ENCODE peak calls at places on chromosomes 1 and 21, in ten cellular contexts. V, U, B, M, O, Q, C, Z, Y and A are unnamed samples.

GRCh38 chr1:19504796-19505693 is 19.7 kb upstream of the CAPZB start:
- DNase-seq in V (no peak), U (peak; percentile 86), B (peak; percentile 62), M (no peak), O (no peak), Q (peak; percentile 89), C (peak; percentile 49), Z (peak; percentile 76), Y (peak; percentile 95), A (no peak)

GRCh38 chr21:42892931-42893660 is at the start of gene NDUFV3:
- DNase-seq in V (peak; percentile 100), U (peak; percentile 98), B (peak; percentile 100), M (peak; percentile 100), O (peak; percentile 99), Q (peak; percentile 98), C (peak; percentile 97), Z (peak; percentile 100), Y (peak; percentile 96), A (peak; percentile 67)

GRCh38 chr1:44874155-44874554 is 31.1 kb upstream of the PTCH2 start:
- DNase-seq in V (no peak), U (no peak), B (no peak), M (no peak), O (no peak), Q (no peak), C (no peak), Z (no peak), Y (no peak), A (no peak)

GRCh38 chr1:235025422-235025984 is 103.1 kb downstream of the TOMM20 start:
- DNase-seq in V (no peak), U (no peak), B (no peak), M (no peak), O (no peak), Q (no peak), C (no peak), Z (no peak), Y (no peak), A (no peak)

GRCh38 chr1:86965012-86965826 is 50.8 kb downstream of the HS2ST1 start:
- DNase-seq in V (no peak), U (peak; percentile 67), B (no peak), M (no peak), O (no peak), Q (peak; percentile 50), C (peak; percentile 45), Z (peak; percentile 68), Y (peak; percentile 54), A (no peak)

GRCh38 chr1:23570001-23570691 is 10.8 kb upstream of the ID3 start:
- DNase-seq in V (no peak), U (no peak), B (no peak), M (no peak), O (no peak), Q (no peak), C (no peak), Z (no peak), Y (no peak), A (no peak)

GRCh38 chr1:112386786-112387346 is 9.1 kb upstream of the CTTNBP2NL start:
- DNase-seq in V (no peak), U (no peak), B (no peak), M (no peak), O (no peak), Q (no peak), C (no peak), Z (no peak), Y (no peak), A (no peak)

GRCh38 chr1:2543543-2544092 is 12.6 kb upstream of the TNFRSF14 start:
- DNase-seq in V (no peak), U (no peak), B (no peak), M (no peak), O (no peak), Q (peak; percentile 60), C (peak; percentile 45), Z (peak; percentile 80), Y (peak; percentile 27), A (no peak)

GRCh38 chr1:70411360-70411844 is 334 bp downstream of the CTH start:
- DNase-seq in V (peak; percentile 49), U (peak; percentile 60), B (no peak), M (peak; percentile 48), O (no peak), Q (no peak), C (no peak), Z (no peak), Y (peak; percentile 39), A (no peak)

GRCh38 chr1:153520818-153521476 is 14.8 kb downstream of the S100A6 start:
- DNase-seq in V (no peak), U (no peak), B (no peak), M (no peak), O (no peak), Q (no peak), C (no peak), Z (no peak), Y (no peak), A (no peak)

GRCh38 chr1:161185282-161185682 is 8.0 kb upstream of the B4GALT3 start:
- DNase-seq in V (peak; percentile 68), U (peak; percentile 80), B (no peak), M (peak; percentile 87), O (peak; percentile 51), Q (peak; percentile 88), C (peak; percentile 88), Z (peak; percentile 78), Y (peak; percentile 67), A (no peak)
- H3K4me3 ChIP-seq in V (no peak overlapping the region), U (no peak overlapping the region), B (no peak overlapping the region), M (no peak overlapping the region), O (no peak overlapping the region), Q (no peak overlapping the region), C (no peak overlapping the region), Z (no peak overlapping the region), Y (no peak overlapping the region), A (no peak overlapping the region)

GRCh38 chr21:46368533-46369285 is 44.8 kb downstream of the PCNT start:
- DNase-seq in V (no peak), U (no peak), B (no peak), M (no peak), O (no peak), Q (no peak), C (no peak), Z (no peak), Y (no peak), A (no peak)
- H3K4me3 ChIP-seq in V (peak overlapping the region; percentile 26), U (no peak overlapping the region), B (no peak overlapping the region), M (no peak overlapping the region), O (no peak overlapping the region), Q (no peak overlapping the region), C (no peak overlapping the region), Z (no peak overlapping the region), Y (no peak overlapping the region), A (no peak overlapping the region)

GRCh38 chr1:145892486-145893087 is 6.9 kb upstream of the ANKRD35 start:
- DNase-seq in V (no peak), U (peak; percentile 59), B (peak; percentile 34), M (no peak), O (no peak), Q (peak; percentile 47), C (peak; percentile 13), Z (peak; percentile 69), Y (peak; percentile 71), A (no peak)

GRCh38 chr1:145893306-145894055 is 7.8 kb upstream of the ANKRD35 start:
- DNase-seq in V (no peak), U (no peak), B (no peak), M (no peak), O (no peak), Q (no peak), C (no peak), Z (no peak), Y (no peak), A (no peak)

GRCh38 chr1:145889722-145890121 is 4.1 kb upstream of the ANKRD35 start:
- DNase-seq in V (no peak), U (no peak), B (no peak), M (no peak), O (no peak), Q (no peak), C (no peak), Z (no peak), Y (no peak), A (no peak)

GRCh38 chr1:145891587-145892485 is 6.2 kb upstream of the ANKRD35 start:
- DNase-seq in V (peak; percentile 94), U (peak; percentile 99), B (peak; percentile 95), M (peak; percentile 94), O (peak; percentile 89), Q (peak; percentile 99), C (peak; percentile 97), Z (peak; percentile 100), Y (peak; percentile 99), A (peak; percentile 95)

DNA sequence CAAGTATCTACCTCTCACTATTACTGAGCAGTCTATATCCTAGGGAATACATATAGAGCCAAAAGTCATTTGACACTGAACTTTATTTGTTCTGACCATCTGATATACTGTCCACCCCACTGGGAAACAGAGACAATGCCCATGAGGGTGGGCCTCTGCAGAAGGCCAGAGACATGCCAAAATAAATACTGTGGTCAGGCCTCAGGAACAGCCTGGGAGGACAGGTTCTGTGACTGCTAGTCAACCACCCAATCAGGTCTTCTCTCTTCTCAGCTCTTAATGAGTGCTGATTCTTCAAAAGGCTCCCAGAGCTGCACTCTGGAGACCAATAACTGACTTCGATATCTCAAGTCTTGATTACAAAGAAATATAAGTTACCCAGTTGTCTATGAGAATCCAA is 5.5 kb upstream of the ANKRD35 start:
- DNase-seq in V (no peak), U (peak; percentile 76), B (no peak), M (no peak), O (no peak), Q (no peak), C (no peak), Z (peak; percentile 50), Y (peak; percentile 17), A (no peak)
- H3K4me3 ChIP-seq in V (no peak overlapping the region), U (no peak overlapping the region), B (no peak overlapping the region), M (no peak overlapping the region), O (peak overlapping the region; percentile 14), Q (peak overlapping the region; percentile 50), C (no peak overlapping the region), Z (no peak overlapping the region), Y (no peak overlapping the region), A (no peak overlapping the region)

GRCh38 chr1:94326329-94326728 is 88.9 kb upstream of the ARHGAP29 start:
- DNase-seq in V (no peak), U (no peak), B (no peak), M (no peak), O (no peak), Q (no peak), C (no peak), Z (peak; percentile 27), Y (peak; percentile 15), A (no peak)

GRCh38 chr1:94329276-94329675 is 88.9 kb upstream of the ABCD3 start:
- DNase-seq in V (no peak), U (peak; percentile 60), B (no peak), M (no peak), O (no peak), Q (no peak), C (no peak), Z (no peak), Y (peak; percentile 40), A (no peak)

GRCh38 chr1:94329986-94330385 is 88.2 kb upstream of the ABCD3 start:
- DNase-seq in V (no peak), U (peak; percentile 81), B (no peak), M (no peak), O (no peak), Q (peak; percentile 39), C (peak; percentile 61), Z (peak; percentile 79), Y (peak; percentile 54), A (no peak)

GRCh38 chr1:94325379-94326302 is 88.3 kb upstream of the ARHGAP29 start:
- DNase-seq in V (no peak), U (peak; percentile 99), B (no peak), M (no peak), O (no peak), Q (peak; percentile 69), C (peak; percentile 100), Z (peak; percentile 97), Y (peak; percentile 99), A (peak; percentile 99)

GRCh38 chr1:94327001-94327685 is 89.8 kb upstream of the ARHGAP29 start:
- DNase-seq in V (peak; percentile 65), U (peak; percentile 82), B (peak; percentile 40), M (peak; percentile 69), O (no peak), Q (peak; percentile 48), C (peak; percentile 81), Z (peak; percentile 80), Y (peak; percentile 41), A (peak; percentile 19)
- H3K4me3 ChIP-seq in V (peak overlapping the region; percentile 19), U (no peak overlapping the region), B (no peak overlapping the region), M (no peak overlapping the region), O (peak overlapping the region; percentile 35), Q (peak overlapping the region; percentile 60), C (no peak overlapping the region), Z (no peak overlapping the region), Y (no peak overlapping the region), A (no peak overlapping the region)